ENCODE peak calls at places on chromosomes 4 and X, in seven cellular contexts. Q, Z, U, Y, L, R and W are unnamed samples.

GRCh38 chrX:150362599-150363481 is at the start of gene MAMLD1:
- DNase-seq in Q (peak), Z (no peak), U (peak), Y (peak), L (no peak), R (peak), W (peak)

GRCh38 chr4:1172971-1173757 is 781 bp upstream of the SPON2 start:
- DNase-seq in Q (no peak), Z (no peak), U (no peak), Y (peak), L (no peak), R (peak), W (no peak)

GRCh38 chr4:153488719-153489384 is 22.7 kb downstream of the TMEM131L start:
- DNase-seq in Q (no peak), Z (no peak), U (no peak), Y (no peak), L (no peak), R (no peak), W (no peak)

GRCh38 chr4:102328045-102328444 is 17.2 kb downstream of the SLC39A8 start:
- DNase-seq in Q (no peak), Z (no peak), U (peak), Y (peak), L (no peak), R (no peak), W (no peak)

GRCh38 chr4:104490096-104490769 is 4.5 kb downstream of the CXXC4 start:
- DNase-seq in Q (peak), Z (no peak), U (peak), Y (no peak), L (no peak), R (no peak), W (no peak)

GRCh38 chr4:79396794-79397193 is 11.2 kb downstream of the GK2 start:
- DNase-seq in Q (no peak), Z (no peak), U (no peak), Y (no peak), L (no peak), R (no peak), W (no peak)

GRCh38 chrX:5242091-5242790 is 986.4 kb downstream of the NLGN4X start:
- DNase-seq in Q (no peak), Z (no peak), U (no peak), Y (no peak), L (no peak), R (no peak), W (no peak)

GRCh38 chrX:139204903-139205667 is 325.5 kb upstream of the F9 start:
- DNase-seq in Q (peak), Z (no peak), U (peak), Y (peak), L (no peak), R (no peak), W (no peak)

GRCh38 chr4:109094061-109094460 is 208.4 kb downstream of the COL25A1 start:
- DNase-seq in Q (no peak), Z (no peak), U (peak), Y (peak), L (no peak), R (no peak), W (no peak)

GRCh38 chr4:151960449-151961246 is 199.8 kb upstream of the GATB start:
- DNase-seq in Q (no peak), Z (no peak), U (no peak), Y (no peak), L (no peak), R (no peak), W (no peak)

GRCh38 chr4:142572076-142572475 is 274.0 kb downstream of the INPP4B start:
- DNase-seq in Q (no peak), Z (no peak), U (no peak), Y (no peak), L (no peak), R (no peak), W (no peak)

GRCh38 chrX:82816572-82816971 is 691.5 kb upstream of the POU3F4 start:
- DNase-seq in Q (no peak), Z (no peak), U (peak), Y (no peak), L (no peak), R (no peak), W (no peak)

GRCh38 chr4:100895572-100896197 is 377.9 kb upstream of the EMCN start:
- DNase-seq in Q (no peak), Z (no peak), U (no peak), Y (peak), L (no peak), R (no peak), W (no peak)

GRCh38 chrX:109839694-109840358 is 106.8 kb upstream of the ACSL4 start:
- DNase-seq in Q (peak), Z (no peak), U (peak), Y (no peak), L (no peak), R (no peak), W (peak)

GRCh38 chrX:150730719-150731118 is 37.5 kb downstream of the MTMR1 start:
- DNase-seq in Q (no peak), Z (no peak), U (peak), Y (peak), L (no peak), R (peak), W (no peak)

GRCh38 chr4:149223659-149224058 is 592.0 kb downstream of the IQCM start:
- DNase-seq in Q (no peak), Z (no peak), U (peak), Y (peak), L (no peak), R (peak), W (no peak)

GRCh38 chr4:71607780-71608673 is 175.9 kb downstream of the GC start:
- DNase-seq in Q (no peak), Z (no peak), U (peak), Y (peak), L (no peak), R (peak), W (no peak)

GRCh38 chr4:165909947-165910346 is 36.9 kb downstream of the TLL1 start:
- DNase-seq in Q (no peak), Z (no peak), U (no peak), Y (no peak), L (no peak), R (no peak), W (no peak)

GRCh38 chr4:27931584-27931983 is 1070.9 kb downstream of the STIM2 start:
- DNase-seq in Q (no peak), Z (no peak), U (no peak), Y (no peak), L (no peak), R (no peak), W (no peak)

GRCh38 chr4:123856689-123857545 is 460.3 kb downstream of the SPRY1 start:
- DNase-seq in Q (peak), Z (no peak), U (peak), Y (peak), L (no peak), R (peak), W (no peak)

GRCh38 chrX:134599173-134599914 is 58.9 kb downstream of the PLAC1 start:
- DNase-seq in Q (no peak), Z (no peak), U (peak), Y (peak), L (no peak), R (no peak), W (no peak)

GRCh38 chr4:164731827-164732474 is 22.0 kb upstream of the SMIM31 start:
- DNase-seq in Q (peak), Z (peak), U (peak), Y (peak), L (no peak), R (peak), W (peak)